ENCODE peak calls at places on chromosome 18, in six cellular contexts. N is NB4, K is AG10803, O is HFFc6, A is AG09319, D is heart right ventricle. U is an unnamed sample.

GRCh38 chr18:27377251-27377650 is 192.1 kb upstream of the CHST9 start:
- DNase-seq in N (no peak), K (no peak), O (no peak), A (no peak), D (no peak), U (no peak)

GRCh38 chr18:452801-453200 is 47.7 kb downstream of the COLEC12 start:
- DNase-seq in N (peak; percentile 66), K (no peak), O (no peak), A (no peak), D (no peak), U (no peak)

GRCh38 chr18:45059695-45060094 is 379.0 kb downstream of the SETBP1 start:
- DNase-seq in N (peak; percentile 90), K (peak; percentile 61), O (peak; percentile 75), A (no peak), D (no peak), U (no peak)

GRCh38 chr18:22228930-22229329 is 59.5 kb downstream of the GATA6 start:
- DNase-seq in N (no peak), K (peak; percentile 35), O (peak; percentile 24), A (no peak), D (no peak), U (no peak)

GRCh38 chr18:27723168-27723567 is 453.8 kb downstream of the CDH2 start:
- DNase-seq in N (no peak), K (no peak), O (peak; percentile 38), A (no peak), D (no peak), U (no peak)

GRCh38 chr18:2964349-2965010 is 48.5 kb downstream of the LPIN2 start:
- DNase-seq in N (no peak), K (peak; percentile 55), O (no peak), A (no peak), D (no peak), U (no peak)

GRCh38 chr18:13615432-13615861 is 110.9 kb downstream of the FAM210A start:
- DNase-seq in N (no peak), K (peak; percentile 11), O (no peak), A (no peak), D (no peak), U (peak; percentile 40)

GRCh38 chr18:9058426-9058825 is 44.1 kb upstream of the NDUFV2 start:
- DNase-seq in N (no peak), K (peak; percentile 47), O (no peak), A (peak; percentile 31), D (no peak), U (no peak)

GRCh38 chr18:74373428-74373827 is 57.8 kb downstream of the C18orf63 start:
- DNase-seq in N (no peak), K (no peak), O (no peak), A (no peak), D (no peak), U (no peak)

GRCh38 chr18:12839526-12840196 is 44.4 kb downstream of the PTPN2 start:
- DNase-seq in N (peak; percentile 76), K (peak; percentile 60), O (peak; percentile 11), A (no peak), D (no peak), U (peak; percentile 68)

GRCh38 chr18:61896767-61897166 is 4.0 kb upstream of the RNF152 start:
- DNase-seq in N (no peak), K (peak; percentile 60), O (peak; percentile 85), A (no peak), D (peak; percentile 40), U (no peak)

GRCh38 chr18:48727685-48728084 is 188.9 kb downstream of the CTIF start:
- DNase-seq in N (no peak), K (peak; percentile 89), O (no peak), A (no peak), D (no peak), U (no peak)

GRCh38 chr18:3330622-3331021 is 68.7 kb downstream of the MYL12B start:
- DNase-seq in N (no peak), K (no peak), O (no peak), A (no peak), D (no peak), U (no peak)

GRCh38 chr18:48541026-48541746 is 2.4 kb downstream of the CTIF start:
- DNase-seq in N (peak; percentile 85), K (peak; percentile 87), O (peak; percentile 79), A (peak; percentile 44), D (peak; percentile 73), U (peak; percentile 71)

GRCh38 chr18:67081866-67082265 is 434.7 kb downstream of the DSEL start:
- DNase-seq in N (no peak), K (no peak), O (no peak), A (no peak), D (no peak), U (no peak)

GRCh38 chr18:3246636-3247242 is 862 bp upstream of the MYL12A start:
- DNase-seq in N (no peak), K (no peak), O (no peak), A (no peak), D (peak; percentile 59), U (peak; percentile 22)

GRCh38 chr18:49814147-49814499 is 790 bp upstream of the ACAA2 start:
- DNase-seq in N (peak; percentile 65), K (peak; percentile 58), O (peak; percentile 15), A (peak; percentile 15), D (peak; percentile 64), U (no peak)

GRCh38 chr18:46668694-46669093 is 11.7 kb upstream of the LOXHD1 start:
- DNase-seq in N (no peak), K (no peak), O (no peak), A (no peak), D (no peak), U (no peak)

GRCh38 chr18:48913201-48913600 is 37.6 kb downstream of the SMAD7 start:
- DNase-seq in N (no peak), K (no peak), O (no peak), A (no peak), D (no peak), U (no peak)

GRCh38 chr18:57768557-57769326 is 34.4 kb downstream of the ATP8B1 start:
- DNase-seq in N (no peak), K (peak; percentile 72), O (peak; percentile 49), A (peak; percentile 55), D (no peak), U (no peak)

GRCh38 chr18:49691177-49691608 is 122.1 kb downstream of the ACAA2 start:
- DNase-seq in N (peak; percentile 6), K (peak; percentile 80), O (peak; percentile 90), A (peak; percentile 35), D (no peak), U (no peak)

GRCh38 chr18:40375811-40376210 is 1579.2 kb upstream of the PIK3C3 start:
- DNase-seq in N (no peak), K (peak; percentile 57), O (no peak), A (no peak), D (no peak), U (no peak)

GRCh38 chr18:8994603-8995002 is 107.9 kb upstream of the NDUFV2 start:
- DNase-seq in N (no peak), K (no peak), O (no peak), A (no peak), D (no peak), U (no peak)

GRCh38 chr18:68426731-68427315 is 288.1 kb downstream of the TMX3 start:
- DNase-seq in N (no peak), K (peak; percentile 43), O (no peak), A (no peak), D (no peak), U (no peak)

GRCh38 chr18:27004056-27004829 is 138.7 kb upstream of the AQP4 start:
- DNase-seq in N (peak; percentile 15), K (peak; percentile 14), O (no peak), A (no peak), D (no peak), U (peak; percentile 7)

GRCh38 chr18:58276640-58277456 is 232.8 kb downstream of the NEDD4L start:
- DNase-seq in N (no peak), K (no peak), O (no peak), A (no peak), D (no peak), U (no peak)

GRCh38 chr18:80159713-80160636 is 50.9 kb downstream of the ADNP2 start:
- DNase-seq in N (peak; percentile 49), K (no peak), O (no peak), A (no peak), D (no peak), U (peak; percentile 81)
- TF ChIP-seq CTCF in N (peak; percentile 35), K (peak; percentile 49), O (peak; percentile 77), A (peak; percentile 53), D (peak; percentile 59), U (peak; percentile 93)

GRCh38 chr18:1917546-1917945 is 653.8 kb downstream of the METTL4 start:
- DNase-seq in N (no peak), K (no peak), O (no peak), A (no peak), D (no peak), U (no peak)

GRCh38 chr18:1917141-1917540 is 654.2 kb downstream of the METTL4 start:
- DNase-seq in N (no peak), K (no peak), O (no peak), A (no peak), D (no peak), U (no peak)

GRCh38 chr18:1914489-1914888 is 656.8 kb downstream of the METTL4 start:
- DNase-seq in N (peak; percentile 32), K (no peak), O (no peak), A (no peak), D (no peak), U (no peak)
- TF ChIP-seq CTCF in N (peak; percentile 38), K (peak; percentile 15), O (peak; percentile 24), A (no peak), D (no peak), U (no peak)

GRCh38 chr18:21192308-21192624 is 49.8 kb upstream of the GREB1L start:
- DNase-seq in N (no peak), K (no peak), O (no peak), A (no peak), D (no peak), U (no peak)
- TF ChIP-seq CTCF in N (no peak), K (no peak), O (peak; percentile 47), A (no peak), D (no peak), U (no peak)

GRCh38 chr18:25236736-25237135 is 115.2 kb downstream of the ZNF521 start:
- DNase-seq in N (no peak), K (no peak), O (no peak), A (no peak), D (no peak), U (no peak)
- TF ChIP-seq CTCF in N (no peak), K (no peak), O (no peak), A (no peak), D (no peak), U (no peak)

DNA sequence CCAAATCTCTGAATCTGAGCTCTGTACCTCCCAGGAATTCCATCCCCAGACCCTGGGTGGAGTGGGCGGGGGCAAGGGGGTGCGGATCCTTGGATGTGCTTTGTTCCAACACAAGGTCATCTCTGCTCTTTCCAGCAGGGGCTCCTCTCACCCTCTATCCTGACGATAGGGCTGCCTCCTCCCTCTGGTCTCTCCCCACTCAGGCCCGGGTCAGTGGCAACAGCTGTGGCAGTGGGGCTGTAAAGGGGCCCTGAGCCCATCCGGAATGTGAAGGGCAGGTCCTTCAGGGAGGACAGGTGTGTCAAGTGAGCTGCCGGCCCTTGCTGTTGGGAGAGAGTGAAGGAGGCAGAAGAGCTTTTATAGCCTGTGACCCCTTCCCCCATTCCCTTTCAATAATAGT is 167.8 kb downstream of the CELF4 start:
- DNase-seq in N (no peak), K (no peak), O (no peak), A (no peak), D (no peak), U (no peak)
- TF ChIP-seq CTCF in N (no peak), K (no peak), O (no peak), A (no peak), D (no peak), U (no peak)

DNA sequence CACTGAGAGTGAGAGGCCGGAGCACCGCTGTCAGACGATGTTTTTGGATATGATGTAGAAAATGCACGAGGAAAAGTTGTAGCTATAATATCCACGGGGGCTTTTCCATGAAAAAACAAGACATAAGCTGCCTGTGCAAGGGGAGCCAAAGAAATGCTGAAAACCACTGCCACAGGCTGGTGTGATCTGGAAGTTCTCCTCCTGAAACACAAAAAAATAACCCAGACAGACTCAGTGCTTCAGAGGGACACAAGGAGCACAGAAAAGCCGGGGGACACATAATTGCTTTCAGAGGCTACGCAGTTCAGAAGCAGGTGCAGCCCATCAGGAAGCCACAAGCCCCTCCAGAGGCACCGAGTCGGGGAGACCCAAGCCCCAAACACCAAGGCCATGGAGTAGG is 98.2 kb downstream of the ZNF516 start:
- DNase-seq in N (no peak), K (no peak), O (no peak), A (no peak), D (no peak), U (no peak)
- TF ChIP-seq CTCF in N (no peak), K (no peak), O (peak; percentile 37), A (no peak), D (no peak), U (no peak)